ENCODE peak calls at places on chromosomes 3 and 15, in nine cellular contexts. One of them, this sample, is unnamed.

GRCh38 chr15:38217181-38217580 is 35.5 kb upstream of the SPRED1 start:
- DNase-seq in stomach: no peak
- DNase-seq in body of pancreas: no peak
- DNase-seq in right lobe of liver: no peak
- DNase-seq in heart left ventricle: no peak
- DNase-seq in testis: no peak
- DNase-seq in endothelial cell of umbilical vein: no peak
- DNase-seq in tibial nerve: no peak
- DNase-seq in sigmoid colon: no peak
- DNase-seq in this sample: no peak

GRCh38 chr3:107663266-107663665 is 140.5 kb downstream of the BBX start:
- DNase-seq in stomach: no peak
- DNase-seq in body of pancreas: no peak
- DNase-seq in right lobe of liver: no peak
- DNase-seq in heart left ventricle: no peak
- DNase-seq in testis: no peak
- DNase-seq in endothelial cell of umbilical vein: no peak
- DNase-seq in tibial nerve: no peak
- DNase-seq in sigmoid colon: no peak
- DNase-seq in this sample: no peak

GRCh38 chr15:40347559-40348470 is 3.0 kb upstream of the PHGR1 start:
- DNase-seq in stomach: peak; percentile 59
- DNase-seq in body of pancreas: no peak
- DNase-seq in right lobe of liver: no peak
- DNase-seq in heart left ventricle: no peak
- DNase-seq in testis: no peak
- DNase-seq in endothelial cell of umbilical vein: no peak
- DNase-seq in tibial nerve: no peak
- DNase-seq in sigmoid colon: no peak
- DNase-seq in this sample: peak; percentile 89

GRCh38 chr3:27859821-27860220 is 137.7 kb upstream of the EOMES start:
- DNase-seq in stomach: no peak
- DNase-seq in body of pancreas: peak; percentile 34
- DNase-seq in right lobe of liver: no peak
- DNase-seq in heart left ventricle: no peak
- DNase-seq in testis: no peak
- DNase-seq in endothelial cell of umbilical vein: no peak
- DNase-seq in tibial nerve: no peak
- DNase-seq in sigmoid colon: no peak
- DNase-seq in this sample: no peak

GRCh38 chr3:170868577-170869239 is 1.3 kb downstream of the RPL22L1 start:
- DNase-seq in stomach: no peak
- DNase-seq in body of pancreas: no peak
- DNase-seq in right lobe of liver: no peak
- DNase-seq in heart left ventricle: no peak
- DNase-seq in testis: no peak
- DNase-seq in endothelial cell of umbilical vein: no peak
- DNase-seq in tibial nerve: no peak
- DNase-seq in sigmoid colon: no peak
- DNase-seq in this sample: no peak

GRCh38 chr3:31620656-31621055 is 87.9 kb downstream of the STT3B start:
- DNase-seq in stomach: no peak
- DNase-seq in body of pancreas: no peak
- DNase-seq in right lobe of liver: no peak
- DNase-seq in heart left ventricle: no peak
- DNase-seq in testis: no peak
- DNase-seq in endothelial cell of umbilical vein: no peak
- DNase-seq in tibial nerve: no peak
- DNase-seq in sigmoid colon: no peak
- DNase-seq in this sample: no peak

GRCh38 chr3:73294532-73294931 is 233.1 kb downstream of the EBLN2 start:
- DNase-seq in stomach: no peak
- DNase-seq in body of pancreas: no peak
- DNase-seq in right lobe of liver: no peak
- DNase-seq in heart left ventricle: no peak
- DNase-seq in testis: no peak
- DNase-seq in endothelial cell of umbilical vein: no peak
- DNase-seq in tibial nerve: no peak
- DNase-seq in sigmoid colon: no peak
- DNase-seq in this sample: no peak

GRCh38 chr15:71443538-71443937 is 328.3 kb downstream of the THSD4 start:
- DNase-seq in stomach: peak; percentile 72
- DNase-seq in body of pancreas: peak; percentile 66
- DNase-seq in right lobe of liver: peak; percentile 56
- DNase-seq in heart left ventricle: peak; percentile 43
- DNase-seq in testis: peak; percentile 68
- DNase-seq in endothelial cell of umbilical vein: peak; percentile 55
- DNase-seq in tibial nerve: peak; percentile 75
- DNase-seq in sigmoid colon: no peak
- DNase-seq in this sample: peak; percentile 62

GRCh38 chr15:77414781-77415442 is 5.0 kb downstream of the PEAK1 start:
- DNase-seq in stomach: no peak
- DNase-seq in body of pancreas: no peak
- DNase-seq in right lobe of liver: no peak
- DNase-seq in heart left ventricle: no peak
- DNase-seq in testis: no peak
- DNase-seq in endothelial cell of umbilical vein: no peak
- DNase-seq in tibial nerve: no peak
- DNase-seq in sigmoid colon: no peak
- DNase-seq in this sample: no peak

GRCh38 chr3:194204036-194204792 is 68.3 kb downstream of the HES1 start:
- DNase-seq in stomach: no peak
- DNase-seq in body of pancreas: peak; percentile 42
- DNase-seq in right lobe of liver: peak; percentile 60
- DNase-seq in heart left ventricle: no peak
- DNase-seq in testis: peak; percentile 27
- DNase-seq in endothelial cell of umbilical vein: no peak
- DNase-seq in tibial nerve: no peak
- DNase-seq in sigmoid colon: no peak
- DNase-seq in this sample: no peak

GRCh38 chr3:76387000-76387399 is 601.7 kb upstream of the ZNF717 start:
- DNase-seq in stomach: no peak
- DNase-seq in body of pancreas: no peak
- DNase-seq in right lobe of liver: no peak
- DNase-seq in heart left ventricle: no peak
- DNase-seq in testis: no peak
- DNase-seq in endothelial cell of umbilical vein: no peak
- DNase-seq in tibial nerve: no peak
- DNase-seq in sigmoid colon: no peak
- DNase-seq in this sample: no peak

GRCh38 chr15:57245130-57245529 is 131.2 kb upstream of the CGNL1 start:
- DNase-seq in stomach: no peak
- DNase-seq in body of pancreas: no peak
- DNase-seq in right lobe of liver: no peak
- DNase-seq in heart left ventricle: no peak
- DNase-seq in testis: no peak
- DNase-seq in endothelial cell of umbilical vein: no peak
- DNase-seq in tibial nerve: no peak
- DNase-seq in sigmoid colon: no peak
- DNase-seq in this sample: no peak

GRCh38 chr15:96629501-96629900 is 299.0 kb downstream of the NR2F2 start:
- DNase-seq in stomach: peak; percentile 60
- DNase-seq in body of pancreas: peak; percentile 5
- DNase-seq in right lobe of liver: peak; percentile 56
- DNase-seq in heart left ventricle: peak; percentile 32
- DNase-seq in testis: no peak
- DNase-seq in endothelial cell of umbilical vein: no peak
- DNase-seq in tibial nerve: peak; percentile 31
- DNase-seq in sigmoid colon: peak; percentile 65
- DNase-seq in this sample: peak; percentile 9

GRCh38 chr3:127175272-127175671 is 17.7 kb upstream of the PRR23E start:
- DNase-seq in stomach: no peak
- DNase-seq in body of pancreas: no peak
- DNase-seq in right lobe of liver: no peak
- DNase-seq in heart left ventricle: no peak
- DNase-seq in testis: no peak
- DNase-seq in endothelial cell of umbilical vein: no peak
- DNase-seq in tibial nerve: no peak
- DNase-seq in sigmoid colon: no peak
- DNase-seq in this sample: no peak

GRCh38 chr3:152786977-152787681 is 47.8 kb upstream of the P2RY1 start:
- DNase-seq in stomach: no peak
- DNase-seq in body of pancreas: no peak
- DNase-seq in right lobe of liver: no peak
- DNase-seq in heart left ventricle: no peak
- DNase-seq in testis: no peak
- DNase-seq in endothelial cell of umbilical vein: no peak
- DNase-seq in tibial nerve: no peak
- DNase-seq in sigmoid colon: no peak
- DNase-seq in this sample: no peak

GRCh38 chr3:191795196-191795595 is 334.2 kb downstream of the PYDC2 start:
- DNase-seq in stomach: no peak
- DNase-seq in body of pancreas: no peak
- DNase-seq in right lobe of liver: no peak
- DNase-seq in heart left ventricle: no peak
- DNase-seq in testis: no peak
- DNase-seq in endothelial cell of umbilical vein: no peak
- DNase-seq in tibial nerve: no peak
- DNase-seq in sigmoid colon: no peak
- DNase-seq in this sample: no peak

GRCh38 chr3:176734146-176734545 is 463.1 kb downstream of the TBL1XR1 start:
- DNase-seq in stomach: no peak
- DNase-seq in body of pancreas: no peak
- DNase-seq in right lobe of liver: no peak
- DNase-seq in heart left ventricle: no peak
- DNase-seq in testis: no peak
- DNase-seq in endothelial cell of umbilical vein: no peak
- DNase-seq in tibial nerve: no peak
- DNase-seq in sigmoid colon: no peak
- DNase-seq in this sample: no peak

GRCh38 chr3:110272525-110272924 is 799.1 kb upstream of the NECTIN3 start:
- DNase-seq in stomach: no peak
- DNase-seq in body of pancreas: no peak
- DNase-seq in right lobe of liver: no peak
- DNase-seq in heart left ventricle: no peak
- DNase-seq in testis: no peak
- DNase-seq in endothelial cell of umbilical vein: no peak
- DNase-seq in tibial nerve: no peak
- DNase-seq in sigmoid colon: no peak
- DNase-seq in this sample: no peak

GRCh38 chr3:122705379-122705778 is 24.7 kb downstream of the PARP14 start:
- DNase-seq in stomach: no peak
- DNase-seq in body of pancreas: no peak
- DNase-seq in right lobe of liver: no peak
- DNase-seq in heart left ventricle: no peak
- DNase-seq in testis: no peak
- DNase-seq in endothelial cell of umbilical vein: no peak
- DNase-seq in tibial nerve: no peak
- DNase-seq in sigmoid colon: no peak
- DNase-seq in this sample: no peak
- TF ChIP-seq POLR2A in stomach: no peak
- TF ChIP-seq POLR2A in body of pancreas: no peak
- TF ChIP-seq POLR2A in right lobe of liver: no peak
- TF ChIP-seq POLR2A in heart left ventricle: no peak
- TF ChIP-seq POLR2A in testis: no peak
- TF ChIP-seq POLR2A in endothelial cell of umbilical vein: no peak
- TF ChIP-seq POLR2A in tibial nerve: no peak
- TF ChIP-seq POLR2A in sigmoid colon: no peak
- TF ChIP-seq POLR2A in this sample: no peak

GRCh38 chr3:16503191-16503776 is 10.2 kb downstream of the RFTN1 start:
- DNase-seq in stomach: no peak
- DNase-seq in body of pancreas: no peak
- DNase-seq in right lobe of liver: no peak
- DNase-seq in heart left ventricle: no peak
- DNase-seq in testis: no peak
- DNase-seq in endothelial cell of umbilical vein: no peak
- DNase-seq in tibial nerve: no peak
- DNase-seq in sigmoid colon: no peak
- DNase-seq in this sample: no peak

GRCh38 chr3:16504692-16505091 is 8.8 kb downstream of the RFTN1 start:
- DNase-seq in stomach: no peak
- DNase-seq in body of pancreas: no peak
- DNase-seq in right lobe of liver: no peak
- DNase-seq in heart left ventricle: no peak
- DNase-seq in testis: no peak
- DNase-seq in endothelial cell of umbilical vein: no peak
- DNase-seq in tibial nerve: no peak
- DNase-seq in sigmoid colon: no peak
- DNase-seq in this sample: no peak

GRCh38 chr3:16500911-16501310 is 12.6 kb downstream of the RFTN1 start:
- DNase-seq in stomach: no peak
- DNase-seq in body of pancreas: no peak
- DNase-seq in right lobe of liver: no peak
- DNase-seq in heart left ventricle: no peak
- DNase-seq in testis: no peak
- DNase-seq in endothelial cell of umbilical vein: no peak
- DNase-seq in tibial nerve: no peak
- DNase-seq in sigmoid colon: no peak
- DNase-seq in this sample: no peak

GRCh38 chr3:16504242-16504641 is 9.3 kb downstream of the RFTN1 start:
- DNase-seq in stomach: no peak
- DNase-seq in body of pancreas: no peak
- DNase-seq in right lobe of liver: no peak
- DNase-seq in heart left ventricle: no peak
- DNase-seq in testis: no peak
- DNase-seq in endothelial cell of umbilical vein: no peak
- DNase-seq in tibial nerve: no peak
- DNase-seq in sigmoid colon: no peak
- DNase-seq in this sample: no peak

GRCh38 chr3:16502347-16502908 is 11.1 kb downstream of the RFTN1 start:
- DNase-seq in stomach: no peak
- DNase-seq in body of pancreas: no peak
- DNase-seq in right lobe of liver: no peak
- DNase-seq in heart left ventricle: no peak
- DNase-seq in testis: no peak
- DNase-seq in endothelial cell of umbilical vein: no peak
- DNase-seq in tibial nerve: no peak
- DNase-seq in sigmoid colon: no peak
- DNase-seq in this sample: no peak
- H3K4me1 ChIP-seq in stomach: no peaks in the 10 kb centered on the region
- H3K4me1 ChIP-seq in body of pancreas: no peaks in the 10 kb centered on the region
- H3K4me1 ChIP-seq in right lobe of liver: peaks cover 7% of the 10 kb centered on the region
- H3K4me1 ChIP-seq in heart left ventricle: peaks cover 3% of the 10 kb centered on the region
- H3K4me1 ChIP-seq in testis: no peaks in the 10 kb centered on the region
- H3K4me1 ChIP-seq in endothelial cell of umbilical vein: no peaks in the 10 kb centered on the region
- H3K4me1 ChIP-seq in tibial nerve: no peaks in the 10 kb centered on the region
- H3K4me1 ChIP-seq in sigmoid colon: no peaks in the 10 kb centered on the region
- H3K4me1 ChIP-seq in this sample: peaks cover 5% of the 10 kb centered on the region

GRCh38 chr3:172201990-172202318 is 162.6 kb downstream of the FNDC3B start:
- DNase-seq in stomach: no peak
- DNase-seq in body of pancreas: no peak
- DNase-seq in right lobe of liver: no peak
- DNase-seq in heart left ventricle: no peak
- DNase-seq in testis: no peak
- DNase-seq in endothelial cell of umbilical vein: peak; percentile 51
- DNase-seq in tibial nerve: no peak
- DNase-seq in sigmoid colon: no peak
- DNase-seq in this sample: no peak
- TF ChIP-seq POLR2A in stomach: no peak
- TF ChIP-seq POLR2A in body of pancreas: no peak
- TF ChIP-seq POLR2A in right lobe of liver: no peak
- TF ChIP-seq POLR2A in heart left ventricle: no peak
- TF ChIP-seq POLR2A in testis: no peak
- TF ChIP-seq POLR2A in endothelial cell of umbilical vein: no peak
- TF ChIP-seq POLR2A in tibial nerve: no peak
- TF ChIP-seq POLR2A in sigmoid colon: no peak
- TF ChIP-seq POLR2A in this sample: no peak

DNA sequence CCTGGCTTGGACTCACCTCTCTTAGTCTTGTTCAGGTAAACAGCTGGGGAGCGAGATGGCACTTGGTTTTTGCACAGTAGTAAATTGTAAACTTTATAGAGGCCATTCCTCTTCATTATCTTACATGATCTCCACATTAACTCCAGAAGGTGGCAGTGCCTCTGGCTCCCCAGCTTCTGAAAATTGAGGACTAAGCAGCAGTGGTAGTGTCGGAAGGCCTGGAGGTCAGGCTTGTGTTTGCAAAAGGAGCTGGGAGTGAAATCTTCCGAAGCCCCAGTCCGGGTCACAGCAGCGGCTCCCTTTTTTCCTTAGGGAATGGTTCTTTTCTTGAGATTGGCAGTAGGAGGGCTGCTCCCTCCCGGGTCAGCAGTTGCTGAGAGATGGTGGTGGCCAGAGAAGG is 85.7 kb downstream of the FNDC3B start:
- DNase-seq in stomach: no peak
- DNase-seq in body of pancreas: no peak
- DNase-seq in right lobe of liver: no peak
- DNase-seq in heart left ventricle: no peak
- DNase-seq in testis: no peak
- DNase-seq in endothelial cell of umbilical vein: no peak
- DNase-seq in tibial nerve: no peak
- DNase-seq in sigmoid colon: no peak
- DNase-seq in this sample: no peak
- H3K4me1 ChIP-seq in stomach: peaks cover 46% of the 10 kb centered on the region
- H3K4me1 ChIP-seq in body of pancreas: peaks cover 55% of the 10 kb centered on the region
- H3K4me1 ChIP-seq in right lobe of liver: peaks cover 42% of the 10 kb centered on the region
- H3K4me1 ChIP-seq in heart left ventricle: peaks cover 45% of the 10 kb centered on the region
- H3K4me1 ChIP-seq in testis: peaks cover 20% of the 10 kb centered on the region
- H3K4me1 ChIP-seq in endothelial cell of umbilical vein: peaks cover 47% of the 10 kb centered on the region
- H3K4me1 ChIP-seq in tibial nerve: peaks cover 42% of the 10 kb centered on the region
- H3K4me1 ChIP-seq in sigmoid colon: no peaks in the 10 kb centered on the region
- H3K4me1 ChIP-seq in this sample: peaks cover 39% of the 10 kb centered on the region